ENCODE peak calls at places on chromosomes 3 and 15, in nine cellular contexts. O is Panc1, M is fibroblast of pulmonary artery, P is GM13977, Q is astrocyte of the spinal cord, C is A549, A is fibroblast of villous mesenchyme, B is psoas muscle, J is kidney. T is an unnamed sample.

GRCh38 chr3:124774305-124774673 is 44.0 kb downstream of the UMPS start:
- DNase-seq in O (no peak), M (peak), P (no peak), Q (peak), C (peak), A (peak), B (peak), J (peak), T (no peak)

GRCh38 chr3:31417486-31417885 is 115.2 kb upstream of the STT3B start:
- DNase-seq in O (no peak), M (no peak), P (no peak), Q (no peak), C (no peak), A (no peak), B (no peak), J (no peak), T (no peak)

GRCh38 chr3:183386651-183387050 is 41.8 kb downstream of the MCF2L2 start:
- DNase-seq in O (no peak), M (no peak), P (no peak), Q (no peak), C (no peak), A (no peak), B (no peak), J (no peak), T (no peak)

GRCh38 chr3:66376568-66376967 is 124.3 kb downstream of the LRIG1 start:
- DNase-seq in O (no peak), M (peak), P (no peak), Q (peak), C (peak), A (peak), B (no peak), J (no peak), T (peak)

GRCh38 chr3:57069471-57070010 is 9.1 kb downstream of the SPATA12 start:
- DNase-seq in O (no peak), M (no peak), P (no peak), Q (no peak), C (no peak), A (no peak), B (no peak), J (peak), T (no peak)

GRCh38 chr15:95215016-95215415 is 983.7 kb downstream of the MCTP2 start:
- DNase-seq in O (no peak), M (no peak), P (no peak), Q (no peak), C (no peak), A (peak), B (no peak), J (no peak), T (no peak)

GRCh38 chr3:173395073-173395411 is 2.5 kb upstream of the NLGN1 start:
- DNase-seq in O (no peak), M (no peak), P (no peak), Q (no peak), C (no peak), A (no peak), B (no peak), J (no peak), T (peak)

GRCh38 chr3:161108840-161109239 is 3.7 kb upstream of the B3GALNT1 start:
- DNase-seq in O (no peak), M (peak), P (no peak), Q (peak), C (peak), A (peak), B (no peak), J (no peak), T (no peak)

GRCh38 chr3:42892169-42892568 is 13.8 kb upstream of the ZNF662 start:
- DNase-seq in O (no peak), M (peak), P (no peak), Q (no peak), C (no peak), A (no peak), B (no peak), J (no peak), T (peak)

GRCh38 chr3:186181901-186182300 is 73.0 kb upstream of the ETV5 start:
- DNase-seq in O (no peak), M (no peak), P (no peak), Q (no peak), C (no peak), A (no peak), B (no peak), J (no peak), T (no peak)

GRCh38 chr3:127690106-127690505 is 17.4 kb downstream of the ABTB1 start:
- DNase-seq in O (no peak), M (peak), P (no peak), Q (peak), C (peak), A (peak), B (no peak), J (no peak), T (peak)

GRCh38 chr3:34189133-34189532 is 390.7 kb downstream of the PDCD6IP start:
- DNase-seq in O (no peak), M (no peak), P (no peak), Q (no peak), C (no peak), A (no peak), B (no peak), J (no peak), T (no peak)

GRCh38 chr15:48577495-48577894 is 68.0 kb downstream of the FBN1 start:
- DNase-seq in O (no peak), M (peak), P (no peak), Q (no peak), C (no peak), A (no peak), B (no peak), J (no peak), T (no peak)

GRCh38 chr15:31442203-31443090 is 115.8 kb downstream of the KLF13 start:
- DNase-seq in O (no peak), M (peak), P (no peak), Q (peak), C (peak), A (peak), B (no peak), J (no peak), T (no peak)

GRCh38 chr15:70140543-70141375 is 43.0 kb upstream of the TLE3 start:
- DNase-seq in O (no peak), M (peak), P (peak), Q (peak), C (peak), A (peak), B (no peak), J (no peak), T (peak)

GRCh38 chr3:52596658-52597265 is 60.4 kb downstream of the UQCC5 start:
- DNase-seq in O (no peak), M (no peak), P (no peak), Q (no peak), C (no peak), A (no peak), B (no peak), J (no peak), T (no peak)

GRCh38 chr3:72100626-72101187 is 315.8 kb upstream of the PROK2 start:
- DNase-seq in O (no peak), M (peak), P (peak), Q (peak), C (peak), A (peak), B (peak), J (peak), T (peak)

GRCh38 chr3:37098884-37099283 is 75.5 kb downstream of the LRRFIP2 start:
- DNase-seq in O (no peak), M (no peak), P (no peak), Q (no peak), C (no peak), A (no peak), B (no peak), J (no peak), T (no peak)

GRCh38 chr3:142279965-142280590 is 54.7 kb upstream of the GK5 start:
- DNase-seq in O (peak), M (peak), P (peak), Q (peak), C (peak), A (peak), B (no peak), J (no peak), T (peak)

GRCh38 chr3:134073583-134073945 is 43.8 kb upstream of the SLCO2A1 start:
- DNase-seq in O (no peak), M (no peak), P (no peak), Q (no peak), C (no peak), A (no peak), B (no peak), J (no peak), T (no peak)

GRCh38 chr3:64011685-64012084 is 11.6 kb downstream of the PSMD6 start:
- DNase-seq in O (no peak), M (peak), P (no peak), Q (peak), C (no peak), A (peak), B (no peak), J (no peak), T (no peak)

GRCh38 chr3:191476053-191476787 is 15.3 kb downstream of the PYDC2 start:
- DNase-seq in O (no peak), M (no peak), P (no peak), Q (peak), C (no peak), A (no peak), B (no peak), J (no peak), T (peak)

GRCh38 chr15:83999396-84000120 is 236.0 kb upstream of the GOLGA6L4 start:
- DNase-seq in O (no peak), M (no peak), P (no peak), Q (no peak), C (no peak), A (peak), B (no peak), J (no peak), T (peak)

GRCh38 chr3:57331078-57331477 is 38.6 kb upstream of the ASB14 start:
- DNase-seq in O (no peak), M (no peak), P (no peak), Q (no peak), C (peak), A (no peak), B (no peak), J (no peak), T (no peak)

GRCh38 chr3:69710153-69710977 is 28.9 kb upstream of the MITF start:
- DNase-seq in O (no peak), M (peak), P (no peak), Q (peak), C (no peak), A (no peak), B (no peak), J (no peak), T (no peak)

GRCh38 chr3:130700541-130700940 is 46.1 kb downstream of the PIK3R4 start:
- DNase-seq in O (no peak), M (peak), P (no peak), Q (peak), C (no peak), A (no peak), B (no peak), J (no peak), T (no peak)

GRCh38 chr3:63611382-63611781 is 41.1 kb upstream of the SNTN start:
- DNase-seq in O (no peak), M (no peak), P (no peak), Q (no peak), C (no peak), A (no peak), B (no peak), J (no peak), T (no peak)

GRCh38 chr3:127000128-127000527 is 17.2 kb downstream of the PLXNA1 start:
- DNase-seq in O (no peak), M (no peak), P (no peak), Q (no peak), C (no peak), A (no peak), B (no peak), J (no peak), T (no peak)

GRCh38 chr15:40029979-40030893 is 8.7 kb downstream of the SRP14 start:
- DNase-seq in O (no peak), M (peak), P (no peak), Q (no peak), C (peak), A (peak), B (no peak), J (no peak), T (no peak)

GRCh38 chr3:176737480-176738147 is 459.7 kb downstream of the TBL1XR1 start:
- DNase-seq in O (no peak), M (no peak), P (no peak), Q (no peak), C (no peak), A (no peak), B (no peak), J (no peak), T (no peak)

GRCh38 chr3:64909757-64910475 is 222.1 kb upstream of the ADAMTS9 start:
- DNase-seq in O (no peak), M (no peak), P (no peak), Q (no peak), C (no peak), A (peak), B (no peak), J (no peak), T (no peak)

GRCh38 chr3:72274511-72275295 is 489.8 kb upstream of the PROK2 start:
- DNase-seq in O (no peak), M (peak), P (no peak), Q (peak), C (peak), A (peak), B (no peak), J (no peak), T (no peak)

GRCh38 chr15:55902975-55903374 is 90.4 kb downstream of the NEDD4 start:
- DNase-seq in O (no peak), M (no peak), P (no peak), Q (no peak), C (no peak), A (no peak), B (no peak), J (no peak), T (no peak)

GRCh38 chr3:159322322-159322939 is 520.6 kb downstream of the MFSD1 start:
- DNase-seq in O (peak), M (peak), P (peak), Q (no peak), C (peak), A (peak), B (peak), J (peak), T (no peak)

GRCh38 chr3:175422744-175423143 is 563.6 kb downstream of the NAALADL2 start:
- DNase-seq in O (no peak), M (no peak), P (no peak), Q (no peak), C (no peak), A (no peak), B (no peak), J (no peak), T (no peak)
- TF ChIP-seq CTCF in O (no peak), M (no peak), P (peak), Q (no peak), C (no peak), A (no peak), B (no peak), J (no peak), T (no peak)

GRCh38 chr15:85312925-85313324 is 67.5 kb upstream of the AKAP13 start:
- DNase-seq in O (no peak), M (peak), P (no peak), Q (peak), C (no peak), A (peak), B (no peak), J (no peak), T (no peak)
- TF ChIP-seq CTCF in O (peak), M (peak), P (peak), Q (peak), C (no peak), A (peak), B (no peak), J (no peak), T (no peak)

GRCh38 chr15:29596266-29596665 is 226.0 kb downstream of the TJP1 start:
- DNase-seq in O (no peak), M (peak), P (no peak), Q (peak), C (no peak), A (peak), B (no peak), J (no peak), T (no peak)
- TF ChIP-seq CTCF in O (peak), M (peak), P (no peak), Q (no peak), C (no peak), A (peak), B (no peak), J (no peak), T (no peak)

DNA sequence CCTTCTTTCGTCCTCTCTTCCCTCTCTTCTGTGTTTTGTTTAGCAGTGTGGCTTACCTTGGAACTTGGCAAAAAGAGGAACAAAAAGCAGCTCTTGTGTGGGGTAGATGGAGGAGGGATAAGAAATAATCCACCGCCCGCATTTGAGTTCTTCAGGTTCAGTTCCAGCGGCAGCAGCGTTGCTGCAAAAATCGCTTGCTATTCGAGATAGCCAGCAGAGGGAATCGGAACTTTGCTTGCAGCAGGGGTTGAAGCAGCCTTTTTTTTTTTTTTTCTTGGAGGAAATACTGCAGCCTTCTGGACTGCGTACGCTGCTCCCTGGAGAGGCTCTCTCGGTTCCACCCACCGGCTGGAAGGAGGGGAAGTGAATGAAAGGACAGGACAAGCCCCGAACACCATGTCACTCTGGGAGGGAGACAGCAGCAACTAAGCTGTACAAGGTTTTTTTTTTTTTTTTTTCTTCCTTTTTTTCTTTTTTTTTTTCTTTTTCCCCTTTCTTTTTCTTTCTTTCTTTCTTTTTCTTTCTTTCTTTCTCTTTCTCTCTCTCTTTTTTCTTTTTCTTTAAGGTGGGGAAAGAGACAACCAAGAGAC is at the start of gene RBMS3:
- DNase-seq in O (no peak), M (peak), P (peak), Q (peak), C (peak), A (peak), B (peak), J (peak), T (peak)
- TF ChIP-seq CTCF in O (peak), M (peak), P (peak), Q (peak), C (peak), A (peak), B (peak), J (peak), T (no peak)

GRCh38 chr3:79517766-79518413 is 249.9 kb downstream of the ROBO1 start:
- DNase-seq in O (no peak), M (peak), P (no peak), Q (peak), C (peak), A (peak), B (no peak), J (no peak), T (peak)
- TF ChIP-seq CTCF in O (peak), M (peak), P (peak), Q (peak), C (peak), A (peak), B (peak), J (peak), T (no peak)

GRCh38 chr3:61372723-61373122 is 121.5 kb upstream of the FHIT start:
- DNase-seq in O (no peak), M (no peak), P (no peak), Q (no peak), C (no peak), A (no peak), B (no peak), J (no peak), T (no peak)

DNA sequence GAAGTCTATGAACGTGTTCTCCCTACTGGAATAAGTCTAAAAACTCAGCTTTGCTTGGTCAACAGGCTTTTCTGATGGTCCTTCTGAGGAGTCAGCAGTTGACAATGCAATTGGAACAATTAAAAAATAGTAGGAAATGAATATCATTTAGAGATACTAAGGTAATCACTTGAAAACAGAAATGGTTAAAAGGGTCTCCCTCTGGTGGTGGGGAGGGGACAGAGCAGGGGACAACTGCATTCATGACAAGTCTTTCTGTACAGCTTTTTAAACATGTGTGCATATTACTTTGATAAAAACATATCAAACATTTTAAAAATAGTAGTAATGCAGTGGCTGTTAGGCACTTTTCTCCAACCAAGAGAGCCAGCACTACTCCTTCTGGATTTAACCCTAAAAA is 119.9 kb upstream of the FHIT start:
- DNase-seq in O (no peak), M (peak), P (peak), Q (peak), C (peak), A (peak), B (no peak), J (no peak), T (no peak)
- TF ChIP-seq CTCF in O (peak), M (peak), P (peak), Q (peak), C (peak), A (peak), B (peak), J (peak), T (peak)

GRCh38 chr3:33144433-33144832 is 30.6 kb downstream of the CRTAP start:
- DNase-seq in O (no peak), M (no peak), P (peak), Q (no peak), C (peak), A (no peak), B (no peak), J (no peak), T (no peak)
- TF ChIP-seq CTCF in O (peak), M (peak), P (peak), Q (peak), C (peak), A (peak), B (no peak), J (no peak), T (peak)

GRCh38 chr3:8884630-8885290 is 78.5 kb downstream of the RAD18 start:
- DNase-seq in O (no peak), M (no peak), P (no peak), Q (no peak), C (no peak), A (no peak), B (no peak), J (no peak), T (no peak)

GRCh38 chr3:8888296-8888915 is 74.9 kb downstream of the RAD18 start:
- DNase-seq in O (no peak), M (peak), P (no peak), Q (peak), C (no peak), A (peak), B (no peak), J (no peak), T (no peak)

GRCh38 chr3:8885806-8886205 is 77.5 kb downstream of the RAD18 start:
- DNase-seq in O (no peak), M (no peak), P (no peak), Q (no peak), C (no peak), A (peak), B (no peak), J (no peak), T (no peak)

GRCh38 chr3:8886556-8886955 is 76.7 kb downstream of the RAD18 start:
- DNase-seq in O (no peak), M (no peak), P (no peak), Q (peak), C (no peak), A (no peak), B (no peak), J (no peak), T (no peak)

GRCh38 chr3:8887435-8888295 is 75.6 kb downstream of the RAD18 start:
- DNase-seq in O (no peak), M (no peak), P (no peak), Q (no peak), C (no peak), A (no peak), B (no peak), J (no peak), T (no peak)
- TF ChIP-seq CTCF in O (no peak), M (no peak), P (no peak), Q (peak), C (no peak), A (no peak), B (no peak), J (no peak), T (no peak)

T was measured in Calu3.